ENCODE peak calls at places on chromosomes 4 and X, in eight cellular contexts. One of them, this sample, is unnamed.

GRCh38 chr4:81118086-81118485 is 87.6 kb downstream of the BMP3 start:
- DNase-seq in AG09319: no peak
- DNase-seq in ELR: no peak
- DNase-seq in sciatic nerve: no peak
- DNase-seq in RWPE2: no peak
- DNase-seq in GM23248: no peak
- DNase-seq in activated CD8-positive, alpha-beta memory T cell treated with anti-CD3 and anti-CD28 coated beads, Interleukin-2, amount 50 U/mL, for 4 hours: no peak
- DNase-seq in activated CD4-positive, alpha-beta T cell treated with anti-CD3 and anti-CD28 coated beads for 48 hours: no peak
- DNase-seq in this sample: no peak

GRCh38 chr4:54742636-54743399 is 85.1 kb downstream of the KIT start:
- DNase-seq in GM23248: no peak
- DNase-seq in AG09319: no peak
- DNase-seq in RWPE2: no peak
- DNase-seq in activated CD4-positive, alpha-beta T cell treated with anti-CD3 and anti-CD28 coated beads for 48 hours: no peak
- DNase-seq in sciatic nerve: no peak
- DNase-seq in activated CD8-positive, alpha-beta memory T cell treated with anti-CD3 and anti-CD28 coated beads, Interleukin-2, amount 50 U/mL, for 4 hours: no peak
- DNase-seq in ELR: no peak
- DNase-seq in this sample: no peak

GRCh38 chrX:20252392-20253231 is 14.1 kb downstream of the RPS6KA3 start:
- DNase-seq in activated CD8-positive, alpha-beta memory T cell treated with anti-CD3 and anti-CD28 coated beads, Interleukin-2, amount 50 U/mL, for 4 hours: peak; percentile 70
- DNase-seq in activated CD4-positive, alpha-beta T cell treated with anti-CD3 and anti-CD28 coated beads for 48 hours: peak; percentile 76
- DNase-seq in RWPE2: no peak
- DNase-seq in ELR: peak; percentile 58
- DNase-seq in AG09319: no peak
- DNase-seq in sciatic nerve: peak; percentile 66
- DNase-seq in GM23248: peak; percentile 51
- DNase-seq in this sample: peak; percentile 72

GRCh38 chr4:86977621-86978184 is 42.9 kb downstream of the AFF1 start:
- DNase-seq in RWPE2: peak; percentile 52
- DNase-seq in activated CD4-positive, alpha-beta T cell treated with anti-CD3 and anti-CD28 coated beads for 48 hours: peak; percentile 18
- DNase-seq in GM23248: peak; percentile 81
- DNase-seq in activated CD8-positive, alpha-beta memory T cell treated with anti-CD3 and anti-CD28 coated beads, Interleukin-2, amount 50 U/mL, for 4 hours: no peak
- DNase-seq in sciatic nerve: no peak
- DNase-seq in AG09319: no peak
- DNase-seq in ELR: peak; percentile 65
- DNase-seq in this sample: peak; percentile 50

GRCh38 chrX:56764153-56764974 is 35.3 kb downstream of the NBDY start:
- DNase-seq in activated CD8-positive, alpha-beta memory T cell treated with anti-CD3 and anti-CD28 coated beads, Interleukin-2, amount 50 U/mL, for 4 hours: peak; percentile 75
- DNase-seq in GM23248: peak; percentile 75
- DNase-seq in sciatic nerve: peak; percentile 85
- DNase-seq in AG09319: peak; percentile 84
- DNase-seq in ELR: peak; percentile 57
- DNase-seq in RWPE2: no peak
- DNase-seq in activated CD4-positive, alpha-beta T cell treated with anti-CD3 and anti-CD28 coated beads for 48 hours: peak; percentile 69
- DNase-seq in this sample: peak; percentile 65

GRCh38 chr4:6493668-6494304 is 21.4 kb upstream of the PPP2R2C start:
- DNase-seq in sciatic nerve: no peak
- DNase-seq in GM23248: peak; percentile 21
- DNase-seq in ELR: no peak
- DNase-seq in activated CD8-positive, alpha-beta memory T cell treated with anti-CD3 and anti-CD28 coated beads, Interleukin-2, amount 50 U/mL, for 4 hours: no peak
- DNase-seq in AG09319: no peak
- DNase-seq in RWPE2: no peak
- DNase-seq in activated CD4-positive, alpha-beta T cell treated with anti-CD3 and anti-CD28 coated beads for 48 hours: no peak
- DNase-seq in this sample: no peak

GRCh38 chr4:56677673-56678072 is 3.4 kb downstream of the HOPX start:
- DNase-seq in sciatic nerve: no peak
- DNase-seq in RWPE2: no peak
- DNase-seq in activated CD4-positive, alpha-beta T cell treated with anti-CD3 and anti-CD28 coated beads for 48 hours: no peak
- DNase-seq in AG09319: no peak
- DNase-seq in activated CD8-positive, alpha-beta memory T cell treated with anti-CD3 and anti-CD28 coated beads, Interleukin-2, amount 50 U/mL, for 4 hours: no peak
- DNase-seq in GM23248: no peak
- DNase-seq in ELR: no peak
- DNase-seq in this sample: no peak

GRCh38 chrX:107823456-107823855 is 2.2 kb upstream of the MID2 start:
- DNase-seq in GM23248: peak; percentile 79
- DNase-seq in activated CD4-positive, alpha-beta T cell treated with anti-CD3 and anti-CD28 coated beads for 48 hours: no peak
- DNase-seq in AG09319: peak; percentile 47
- DNase-seq in sciatic nerve: no peak
- DNase-seq in activated CD8-positive, alpha-beta memory T cell treated with anti-CD3 and anti-CD28 coated beads, Interleukin-2, amount 50 U/mL, for 4 hours: no peak
- DNase-seq in ELR: peak; percentile 50
- DNase-seq in RWPE2: no peak
- DNase-seq in this sample: no peak

GRCh38 chrX:82556588-82556987 is 951.5 kb upstream of the POU3F4 start:
- DNase-seq in sciatic nerve: no peak
- DNase-seq in RWPE2: no peak
- DNase-seq in GM23248: no peak
- DNase-seq in activated CD8-positive, alpha-beta memory T cell treated with anti-CD3 and anti-CD28 coated beads, Interleukin-2, amount 50 U/mL, for 4 hours: no peak
- DNase-seq in AG09319: no peak
- DNase-seq in ELR: no peak
- DNase-seq in activated CD4-positive, alpha-beta T cell treated with anti-CD3 and anti-CD28 coated beads for 48 hours: no peak
- DNase-seq in this sample: no peak

GRCh38 chr4:139767168-139767567 is 101.5 kb downstream of the MGST2 start:
- DNase-seq in GM23248: peak; percentile 86
- DNase-seq in sciatic nerve: no peak
- DNase-seq in AG09319: peak; percentile 40
- DNase-seq in activated CD8-positive, alpha-beta memory T cell treated with anti-CD3 and anti-CD28 coated beads, Interleukin-2, amount 50 U/mL, for 4 hours: no peak
- DNase-seq in activated CD4-positive, alpha-beta T cell treated with anti-CD3 and anti-CD28 coated beads for 48 hours: no peak
- DNase-seq in ELR: no peak
- DNase-seq in RWPE2: no peak
- DNase-seq in this sample: no peak

GRCh38 chr4:95625020-95625419 is 76.2 kb upstream of the UNC5C start:
- DNase-seq in RWPE2: no peak
- DNase-seq in GM23248: no peak
- DNase-seq in activated CD4-positive, alpha-beta T cell treated with anti-CD3 and anti-CD28 coated beads for 48 hours: no peak
- DNase-seq in AG09319: no peak
- DNase-seq in sciatic nerve: no peak
- DNase-seq in activated CD8-positive, alpha-beta memory T cell treated with anti-CD3 and anti-CD28 coated beads, Interleukin-2, amount 50 U/mL, for 4 hours: no peak
- DNase-seq in ELR: no peak
- DNase-seq in this sample: no peak

GRCh38 chr4:87943660-87944149 is 31.8 kb upstream of the SPP1 start:
- DNase-seq in GM23248: no peak
- DNase-seq in activated CD8-positive, alpha-beta memory T cell treated with anti-CD3 and anti-CD28 coated beads, Interleukin-2, amount 50 U/mL, for 4 hours: no peak
- DNase-seq in AG09319: no peak
- DNase-seq in ELR: no peak
- DNase-seq in RWPE2: no peak
- DNase-seq in activated CD4-positive, alpha-beta T cell treated with anti-CD3 and anti-CD28 coated beads for 48 hours: no peak
- DNase-seq in sciatic nerve: no peak
- DNase-seq in this sample: no peak

GRCh38 chrX:98548550-98548949 is 1664.8 kb downstream of the RPA4 start:
- DNase-seq in RWPE2: no peak
- DNase-seq in activated CD8-positive, alpha-beta memory T cell treated with anti-CD3 and anti-CD28 coated beads, Interleukin-2, amount 50 U/mL, for 4 hours: no peak
- DNase-seq in ELR: no peak
- DNase-seq in sciatic nerve: no peak
- DNase-seq in activated CD4-positive, alpha-beta T cell treated with anti-CD3 and anti-CD28 coated beads for 48 hours: no peak
- DNase-seq in GM23248: no peak
- DNase-seq in AG09319: no peak
- DNase-seq in this sample: no peak

GRCh38 chrX:36407886-36408285 is 488.4 kb downstream of the CFAP47 start:
- DNase-seq in activated CD8-positive, alpha-beta memory T cell treated with anti-CD3 and anti-CD28 coated beads, Interleukin-2, amount 50 U/mL, for 4 hours: no peak
- DNase-seq in sciatic nerve: no peak
- DNase-seq in AG09319: no peak
- DNase-seq in activated CD4-positive, alpha-beta T cell treated with anti-CD3 and anti-CD28 coated beads for 48 hours: no peak
- DNase-seq in GM23248: no peak
- DNase-seq in ELR: no peak
- DNase-seq in RWPE2: no peak
- DNase-seq in this sample: no peak

GRCh38 chr4:2141762-2142520 is 82.8 kb downstream of the NAT8L start:
- DNase-seq in RWPE2: no peak
- DNase-seq in ELR: no peak
- DNase-seq in sciatic nerve: no peak
- DNase-seq in GM23248: no peak
- DNase-seq in AG09319: no peak
- DNase-seq in activated CD8-positive, alpha-beta memory T cell treated with anti-CD3 and anti-CD28 coated beads, Interleukin-2, amount 50 U/mL, for 4 hours: peak; percentile 22
- DNase-seq in activated CD4-positive, alpha-beta T cell treated with anti-CD3 and anti-CD28 coated beads for 48 hours: peak; percentile 27
- DNase-seq in this sample: peak; percentile 52

GRCh38 chr4:163666335-163666888 is 171.9 kb downstream of the TMA16 start:
- DNase-seq in RWPE2: no peak
- DNase-seq in sciatic nerve: no peak
- DNase-seq in activated CD4-positive, alpha-beta T cell treated with anti-CD3 and anti-CD28 coated beads for 48 hours: no peak
- DNase-seq in activated CD8-positive, alpha-beta memory T cell treated with anti-CD3 and anti-CD28 coated beads, Interleukin-2, amount 50 U/mL, for 4 hours: no peak
- DNase-seq in GM23248: no peak
- DNase-seq in ELR: no peak
- DNase-seq in AG09319: no peak
- DNase-seq in this sample: no peak

GRCh38 chrX:144648788-144649187 is 598.5 kb upstream of the SPANXN1 start:
- DNase-seq in GM23248: no peak
- DNase-seq in activated CD4-positive, alpha-beta T cell treated with anti-CD3 and anti-CD28 coated beads for 48 hours: no peak
- DNase-seq in RWPE2: no peak
- DNase-seq in AG09319: no peak
- DNase-seq in activated CD8-positive, alpha-beta memory T cell treated with anti-CD3 and anti-CD28 coated beads, Interleukin-2, amount 50 U/mL, for 4 hours: no peak
- DNase-seq in sciatic nerve: no peak
- DNase-seq in ELR: no peak
- DNase-seq in this sample: no peak

GRCh38 chr4:55297346-55297745 is 48.7 kb upstream of the SRD5A3 start:
- DNase-seq in GM23248: no peak
- DNase-seq in ELR: peak; percentile 2
- DNase-seq in sciatic nerve: no peak
- DNase-seq in activated CD4-positive, alpha-beta T cell treated with anti-CD3 and anti-CD28 coated beads for 48 hours: no peak
- DNase-seq in AG09319: no peak
- DNase-seq in activated CD8-positive, alpha-beta memory T cell treated with anti-CD3 and anti-CD28 coated beads, Interleukin-2, amount 50 U/mL, for 4 hours: no peak
- DNase-seq in RWPE2: peak; percentile 73
- DNase-seq in this sample: no peak

This sample was measured in activated CD8-positive, alpha-beta T cell treated with anti-CD3 and anti-CD28 coated beads for 36 hours.